ENCODE peak calls at places on chromosomes 16 and 17, in ten cellular contexts. F is substantia nigra, Z is lower leg skin, X is T1000, T is NCI-H1105, S is Calu3, U is T-helper 2 cell, V is erythroblast, K is GDM1, Q is activated B cell treated with CpG ODN at 0.5 μM for 24 hours. E is an unnamed sample.

GRCh38 chr17:71360301-71360700 is 760.5 kb upstream of the SOX9 start:
- DNase-seq in Q (no peak), U (no peak), X (no peak), S (no peak), K (no peak), Z (no peak), T (no peak), V (no peak), F (no peak), E (no peak)

GRCh38 chr16:54374136-54374535 is 87.5 kb upstream of the IRX3 start:
- DNase-seq in S (no peak), Q (no peak), X (peak; percentile 25), Z (no peak), K (no peak), U (no peak), F (no peak), T (no peak), V (no peak), E (no peak)

GRCh38 chr16:49592507-49593422 is 219.2 kb downstream of the C16orf78 start:
- DNase-seq in S (peak; percentile 43), Q (no peak), V (peak; percentile 49), U (peak; percentile 30), X (no peak), T (peak; percentile 64), K (no peak), Z (no peak), F (no peak), E (peak; percentile 77)

GRCh38 chr17:74923538-74924249 is 379 bp upstream of the OTOP2 start:
- DNase-seq in K (peak; percentile 39), F (no peak), Q (peak; percentile 68), Z (peak; percentile 38), S (peak; percentile 82), U (peak; percentile 53), T (peak; percentile 33), X (no peak), V (peak; percentile 83), E (peak; percentile 95)

GRCh38 chr16:17160285-17160854 is 310.4 kb downstream of the XYLT1 start:
- DNase-seq in Z (no peak), T (peak; percentile 28), S (no peak), Q (no peak), X (no peak), V (no peak), F (no peak), U (no peak), K (no peak), E (no peak)

GRCh38 chr17:52026075-52026474 is 132.4 kb downstream of the CA10 start:
- DNase-seq in S (no peak), K (no peak), X (no peak), F (no peak), Z (no peak), T (no peak), Q (no peak), V (no peak), U (no peak), E (no peak)

GRCh38 chr17:45775148-45775547 is 9.0 kb upstream of the CRHR1 start:
- DNase-seq in V (no peak), X (no peak), K (no peak), T (peak; percentile 73), Q (no peak), U (no peak), F (no peak), Z (no peak), S (no peak), E (no peak)

GRCh38 chr17:27478901-27479531 is 22.8 kb downstream of the KSR1 start:
- DNase-seq in K (no peak), U (no peak), X (no peak), V (no peak), T (no peak), Q (no peak), F (no peak), S (no peak), Z (no peak), E (no peak)

GRCh38 chr17:40526668-40527067 is 25.2 kb upstream of the TNS4 start:
- DNase-seq in V (no peak), Z (no peak), F (no peak), X (no peak), Q (no peak), U (no peak), S (no peak), T (no peak), K (no peak), E (no peak)

GRCh38 chr16:29816694-29817441 is 916 bp downstream of the PAGR1 start:
- DNase-seq in V (peak; percentile 70), U (peak; percentile 87), F (no peak), X (peak; percentile 68), Z (no peak), S (peak; percentile 76), K (no peak), Q (no peak), T (no peak), E (peak; percentile 59)

GRCh38 chr16:12392585-12393089 is 411.1 kb downstream of the CPPED1 start:
- DNase-seq in X (no peak), T (no peak), V (no peak), F (no peak), K (no peak), S (no peak), Q (no peak), Z (peak; percentile 64), U (no peak), E (no peak)

GRCh38 chr17:32277284-32277683 is 11.7 kb downstream of the RHBDL3 start:
- DNase-seq in V (no peak), Q (no peak), T (no peak), F (peak; percentile 66), X (no peak), U (no peak), S (no peak), K (no peak), Z (no peak), E (no peak)

GRCh38 chr17:42819939-42820535 is 4.0 kb downstream of the BECN1 start:
- DNase-seq in U (peak; percentile 81), K (peak; percentile 45), V (peak; percentile 87), Q (peak; percentile 43), X (no peak), F (no peak), T (peak; percentile 43), S (peak; percentile 83), Z (no peak), E (peak; percentile 71)

GRCh38 chr17:62628845-62629555 is 1.5 kb downstream of the MRC2 start:
- DNase-seq in X (peak; percentile 53), S (no peak), U (peak; percentile 28), V (no peak), F (no peak), T (no peak), K (no peak), Q (no peak), Z (no peak), E (no peak)

GRCh38 chr17:16282522-16282921 is 65.5 kb downstream of the PIGL start:
- DNase-seq in Q (no peak), V (no peak), S (no peak), T (no peak), F (no peak), X (peak; percentile 4), K (no peak), Z (no peak), U (no peak), E (no peak)

GRCh38 chr16:10738231-10739077 is 5.2 kb upstream of the NUBP1 start:
- DNase-seq in K (no peak), U (peak; percentile 90), Z (peak; percentile 43), Q (no peak), S (peak; percentile 84), V (peak; percentile 60), T (no peak), X (peak; percentile 18), F (peak; percentile 57), E (no peak)

GRCh38 chr17:4509923-4510614 is 11.4 kb downstream of the SPNS2 start:
- DNase-seq in Q (no peak), Z (no peak), K (no peak), T (no peak), F (no peak), U (no peak), X (no peak), V (no peak), S (no peak), E (no peak)

GRCh38 chr17:73551756-73552155 is 92.5 kb downstream of the SDK2 start:
- DNase-seq in F (no peak), X (no peak), S (no peak), V (no peak), U (peak; percentile 63), Q (peak; percentile 23), Z (no peak), K (no peak), T (no peak), E (no peak)

GRCh38 chr17:31433811-31434210 is 42.3 kb downstream of the RAB11FIP4 start:
- DNase-seq in X (no peak), Z (no peak), U (no peak), F (no peak), V (no peak), T (no peak), K (no peak), S (no peak), Q (no peak), E (no peak)

GRCh38 chr16:51061355-51061754 is 89.7 kb downstream of the SALL1 start:
- DNase-seq in K (no peak), Q (no peak), X (no peak), S (no peak), V (no peak), F (no peak), Z (no peak), T (no peak), U (no peak), E (no peak)

GRCh38 chr17:79955961-79956735 is 79.5 kb downstream of the TBC1D16 start:
- DNase-seq in X (no peak), K (no peak), T (no peak), F (no peak), V (no peak), Z (no peak), Q (no peak), S (no peak), U (no peak), E (no peak)

GRCh38 chr17:61997649-61998048 is 67.4 kb downstream of the MED13 start:
- DNase-seq in F (no peak), V (no peak), X (no peak), K (no peak), Z (no peak), T (no peak), S (no peak), U (no peak), Q (no peak), E (no peak)

GRCh38 chr17:72349508-72350472 is 229.0 kb downstream of the SOX9 start:
- DNase-seq in Z (no peak), T (peak; percentile 27), F (no peak), Q (no peak), U (no peak), V (no peak), X (no peak), K (no peak), S (no peak), E (no peak)

E was measured in HuH-7.